ENCODE peak calls at places on chromosomes 2 and 18, in seven cellular contexts. One of them, this sample, is unnamed.

GRCh38 chr2:162198239-162198638 is 45.0 kb downstream of the FAP start:
- DNase-seq in AG04449: no peak
- DNase-seq in PC-9: no peak
- DNase-seq in cardiac muscle cell: no peak
- DNase-seq in neural progenitor cell: peak; percentile 29
- DNase-seq in lower leg skin: no peak
- DNase-seq in mesothelial cell of epicardium: no peak
- DNase-seq in this sample: no peak

GRCh38 chr2:3461781-3462492 is 57.4 kb downstream of the ADI1 start:
- DNase-seq in AG04449: no peak
- DNase-seq in PC-9: peak; percentile 41
- DNase-seq in cardiac muscle cell: peak; percentile 60
- DNase-seq in neural progenitor cell: peak; percentile 50
- DNase-seq in lower leg skin: peak; percentile 77
- DNase-seq in mesothelial cell of epicardium: no peak
- DNase-seq in this sample: no peak

GRCh38 chr2:62038980-62039771 is 133.7 kb downstream of the COMMD1 start:
- DNase-seq in AG04449: peak; percentile 14
- DNase-seq in PC-9: no peak
- DNase-seq in cardiac muscle cell: no peak
- DNase-seq in neural progenitor cell: no peak
- DNase-seq in lower leg skin: no peak
- DNase-seq in mesothelial cell of epicardium: no peak
- DNase-seq in this sample: no peak

GRCh38 chr2:42792087-42792582 is 248 bp downstream of the HAAO start:
- DNase-seq in AG04449: no peak
- DNase-seq in PC-9: no peak
- DNase-seq in cardiac muscle cell: no peak
- DNase-seq in neural progenitor cell: no peak
- DNase-seq in lower leg skin: no peak
- DNase-seq in mesothelial cell of epicardium: no peak
- DNase-seq in this sample: no peak

GRCh38 chr2:61436092-61436491 is 34.8 kb downstream of the USP34 start:
- DNase-seq in AG04449: no peak
- DNase-seq in PC-9: no peak
- DNase-seq in cardiac muscle cell: no peak
- DNase-seq in neural progenitor cell: no peak
- DNase-seq in lower leg skin: peak; percentile 58
- DNase-seq in mesothelial cell of epicardium: no peak
- DNase-seq in this sample: no peak

GRCh38 chr2:127610561-127610960 is 35.4 kb upstream of the GPR17 start:
- DNase-seq in AG04449: no peak
- DNase-seq in PC-9: no peak
- DNase-seq in cardiac muscle cell: no peak
- DNase-seq in neural progenitor cell: no peak
- DNase-seq in lower leg skin: peak; percentile 68
- DNase-seq in mesothelial cell of epicardium: peak; percentile 14
- DNase-seq in this sample: no peak

GRCh38 chr2:8389373-8390108 is 292.3 kb upstream of the ID2 start:
- DNase-seq in AG04449: no peak
- DNase-seq in PC-9: no peak
- DNase-seq in cardiac muscle cell: no peak
- DNase-seq in neural progenitor cell: no peak
- DNase-seq in lower leg skin: no peak
- DNase-seq in mesothelial cell of epicardium: no peak
- DNase-seq in this sample: no peak

GRCh38 chr2:133241231-133241575 is 327.1 kb downstream of the NCKAP5 start:
- DNase-seq in AG04449: peak; percentile 47
- DNase-seq in PC-9: no peak
- DNase-seq in cardiac muscle cell: no peak
- DNase-seq in neural progenitor cell: no peak
- DNase-seq in lower leg skin: no peak
- DNase-seq in mesothelial cell of epicardium: no peak
- DNase-seq in this sample: no peak

GRCh38 chr2:221833972-221834371 is 261.9 kb upstream of the EPHA4 start:
- DNase-seq in AG04449: no peak
- DNase-seq in PC-9: peak; percentile 61
- DNase-seq in cardiac muscle cell: no peak
- DNase-seq in neural progenitor cell: no peak
- DNase-seq in lower leg skin: no peak
- DNase-seq in mesothelial cell of epicardium: no peak
- DNase-seq in this sample: no peak

GRCh38 chr2:239369631-239370161 is 31.1 kb downstream of the HDAC4 start:
- DNase-seq in AG04449: peak; percentile 12
- DNase-seq in PC-9: no peak
- DNase-seq in cardiac muscle cell: no peak
- DNase-seq in neural progenitor cell: no peak
- DNase-seq in lower leg skin: peak; percentile 85
- DNase-seq in mesothelial cell of epicardium: no peak
- DNase-seq in this sample: no peak

GRCh38 chr2:33730801-33731200 is 131.7 kb upstream of the FAM98A start:
- DNase-seq in AG04449: no peak
- DNase-seq in PC-9: no peak
- DNase-seq in cardiac muscle cell: no peak
- DNase-seq in neural progenitor cell: no peak
- DNase-seq in lower leg skin: no peak
- DNase-seq in mesothelial cell of epicardium: no peak
- DNase-seq in this sample: no peak

GRCh38 chr2:217820066-217820819 is 182.6 kb downstream of the TNS1 start:
- DNase-seq in AG04449: no peak
- DNase-seq in PC-9: no peak
- DNase-seq in cardiac muscle cell: no peak
- DNase-seq in neural progenitor cell: peak; percentile 90
- DNase-seq in lower leg skin: no peak
- DNase-seq in mesothelial cell of epicardium: no peak
- DNase-seq in this sample: no peak

GRCh38 chr2:30145826-30146336 is 926 bp upstream of the YPEL5 start:
- DNase-seq in AG04449: no peak
- DNase-seq in PC-9: peak; percentile 48
- DNase-seq in cardiac muscle cell: no peak
- DNase-seq in neural progenitor cell: no peak
- DNase-seq in lower leg skin: no peak
- DNase-seq in mesothelial cell of epicardium: no peak
- DNase-seq in this sample: no peak

GRCh38 chr18:71398530-71398929 is 1109.7 kb downstream of the SOCS6 start:
- DNase-seq in AG04449: no peak
- DNase-seq in PC-9: no peak
- DNase-seq in cardiac muscle cell: peak; percentile 72
- DNase-seq in neural progenitor cell: peak; percentile 78
- DNase-seq in lower leg skin: no peak
- DNase-seq in mesothelial cell of epicardium: no peak
- DNase-seq in this sample: peak; percentile 30

GRCh38 chr2:62102402-62102920 is 93.5 kb upstream of the B3GNT2 start:
- DNase-seq in AG04449: no peak
- DNase-seq in PC-9: no peak
- DNase-seq in cardiac muscle cell: no peak
- DNase-seq in neural progenitor cell: no peak
- DNase-seq in lower leg skin: no peak
- DNase-seq in mesothelial cell of epicardium: no peak
- DNase-seq in this sample: no peak

GRCh38 chr2:100730290-100730868 is 89.6 kb upstream of the NPAS2 start:
- DNase-seq in AG04449: no peak
- DNase-seq in PC-9: peak; percentile 72
- DNase-seq in cardiac muscle cell: peak; percentile 61
- DNase-seq in neural progenitor cell: peak; percentile 77
- DNase-seq in lower leg skin: no peak
- DNase-seq in mesothelial cell of epicardium: no peak
- DNase-seq in this sample: no peak

GRCh38 chr18:59189746-59190145 is 30.2 kb upstream of the GRP start:
- DNase-seq in AG04449: no peak
- DNase-seq in PC-9: no peak
- DNase-seq in cardiac muscle cell: no peak
- DNase-seq in neural progenitor cell: no peak
- DNase-seq in lower leg skin: no peak
- DNase-seq in mesothelial cell of epicardium: no peak
- DNase-seq in this sample: no peak

GRCh38 chr2:217905906-217906305 is 96.9 kb downstream of the TNS1 start:
- DNase-seq in AG04449: no peak
- DNase-seq in PC-9: no peak
- DNase-seq in cardiac muscle cell: no peak
- DNase-seq in neural progenitor cell: no peak
- DNase-seq in lower leg skin: no peak
- DNase-seq in mesothelial cell of epicardium: no peak
- DNase-seq in this sample: no peak

GRCh38 chr2:239275037-239275685 is 125.7 kb downstream of the HDAC4 start:
- DNase-seq in AG04449: peak; percentile 95
- DNase-seq in PC-9: peak; percentile 97
- DNase-seq in cardiac muscle cell: no peak
- DNase-seq in neural progenitor cell: no peak
- DNase-seq in lower leg skin: peak; percentile 98
- DNase-seq in mesothelial cell of epicardium: no peak
- DNase-seq in this sample: no peak

GRCh38 chr2:101253013-101253712 is 477 bp downstream of the CNOT11 start:
- DNase-seq in AG04449: no peak
- DNase-seq in PC-9: peak; percentile 67
- DNase-seq in cardiac muscle cell: peak; percentile 68
- DNase-seq in neural progenitor cell: peak; percentile 72
- DNase-seq in lower leg skin: peak; percentile 91
- DNase-seq in mesothelial cell of epicardium: no peak
- DNase-seq in this sample: peak; percentile 48

DNA sequence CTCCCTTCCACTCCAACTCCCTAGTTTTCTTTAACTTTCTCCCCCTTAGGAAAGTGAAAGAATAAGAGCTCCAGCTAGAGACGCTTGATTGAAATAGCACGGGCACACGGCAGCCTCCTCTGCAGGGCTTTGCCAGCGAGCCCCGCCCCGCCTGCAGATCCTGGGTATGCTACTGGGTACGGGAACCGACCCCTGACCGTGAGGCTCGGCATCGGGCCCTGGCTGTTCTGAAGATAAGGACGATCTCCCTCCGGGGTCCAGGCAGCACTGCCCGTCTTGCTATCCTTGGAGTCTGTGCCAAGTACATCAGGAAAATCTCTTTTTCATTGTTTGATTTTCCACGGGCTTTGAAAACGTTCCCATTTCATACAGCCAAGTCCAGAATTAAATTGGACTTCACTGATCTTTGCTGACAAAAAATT is 284.5 kb downstream of the MTX2 start:
- DNase-seq in AG04449: no peak
- DNase-seq in PC-9: peak; percentile 46
- DNase-seq in cardiac muscle cell: peak; percentile 58
- DNase-seq in neural progenitor cell: peak; percentile 36
- DNase-seq in lower leg skin: peak; percentile 91
- DNase-seq in mesothelial cell of epicardium: no peak
- DNase-seq in this sample: no peak
- TF ChIP-seq CTCF in AG04449: peak; percentile 35
- TF ChIP-seq CTCF in PC-9: no peak
- TF ChIP-seq CTCF in cardiac muscle cell: no peak
- TF ChIP-seq CTCF in neural progenitor cell: no peak
- TF ChIP-seq CTCF in lower leg skin: no peak
- TF ChIP-seq CTCF in mesothelial cell of epicardium: no peak
- TF ChIP-seq CTCF in this sample: no peak

GRCh38 chr2:219490186-219490585 is 8.5 kb upstream of the GMPPA start:
- DNase-seq in AG04449: no peak
- DNase-seq in PC-9: no peak
- DNase-seq in cardiac muscle cell: no peak
- DNase-seq in neural progenitor cell: no peak
- DNase-seq in lower leg skin: no peak
- DNase-seq in mesothelial cell of epicardium: no peak
- DNase-seq in this sample: no peak
- TF ChIP-seq CTCF in AG04449: no peak
- TF ChIP-seq CTCF in PC-9: no peak
- TF ChIP-seq CTCF in cardiac muscle cell: peak; percentile 6
- TF ChIP-seq CTCF in neural progenitor cell: peak; percentile 33
- TF ChIP-seq CTCF in lower leg skin: no peak
- TF ChIP-seq CTCF in mesothelial cell of epicardium: no peak
- TF ChIP-seq CTCF in this sample: no peak

GRCh38 chr2:25335971-25336370 is 5.8 kb downstream of the DNMT3A start:
- DNase-seq in AG04449: no peak
- DNase-seq in PC-9: no peak
- DNase-seq in cardiac muscle cell: no peak
- DNase-seq in neural progenitor cell: no peak
- DNase-seq in lower leg skin: no peak
- DNase-seq in mesothelial cell of epicardium: no peak
- DNase-seq in this sample: no peak

GRCh38 chr2:25338401-25338800 is 3.3 kb downstream of the DNMT3A start:
- DNase-seq in AG04449: no peak
- DNase-seq in PC-9: no peak
- DNase-seq in cardiac muscle cell: no peak
- DNase-seq in neural progenitor cell: no peak
- DNase-seq in lower leg skin: no peak
- DNase-seq in mesothelial cell of epicardium: no peak
- DNase-seq in this sample: no peak

GRCh38 chr2:25337891-25338290 is 3.8 kb downstream of the DNMT3A start:
- DNase-seq in AG04449: no peak
- DNase-seq in PC-9: no peak
- DNase-seq in cardiac muscle cell: no peak
- DNase-seq in neural progenitor cell: no peak
- DNase-seq in lower leg skin: no peak
- DNase-seq in mesothelial cell of epicardium: no peak
- DNase-seq in this sample: no peak

GRCh38 chr2:25336446-25336845 is 5.3 kb downstream of the DNMT3A start:
- DNase-seq in AG04449: no peak
- DNase-seq in PC-9: no peak
- DNase-seq in cardiac muscle cell: no peak
- DNase-seq in neural progenitor cell: peak; percentile 56
- DNase-seq in lower leg skin: no peak
- DNase-seq in mesothelial cell of epicardium: no peak
- DNase-seq in this sample: no peak

DNA sequence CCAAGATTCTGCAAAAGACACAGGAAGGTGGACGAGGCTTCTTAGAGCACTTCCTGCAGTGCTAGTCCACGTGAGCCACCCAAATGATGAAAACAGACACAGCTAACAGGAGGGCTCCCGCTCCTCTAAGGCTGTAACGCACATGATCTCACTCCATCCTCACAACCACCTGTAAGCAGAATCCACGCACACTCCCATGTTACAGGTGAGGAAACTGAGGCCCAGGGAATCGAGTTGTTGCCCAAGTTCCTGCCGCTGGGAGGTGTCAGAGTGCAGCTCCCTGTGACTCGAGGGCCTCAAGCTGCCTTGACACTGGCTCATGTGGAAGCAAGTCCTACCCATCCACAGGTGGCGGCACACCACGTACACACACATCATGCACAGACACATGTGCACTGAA is 4.4 kb downstream of the DNMT3A start:
- DNase-seq in AG04449: no peak
- DNase-seq in PC-9: no peak
- DNase-seq in cardiac muscle cell: no peak
- DNase-seq in neural progenitor cell: no peak
- DNase-seq in lower leg skin: no peak
- DNase-seq in mesothelial cell of epicardium: no peak
- DNase-seq in this sample: no peak
- TF ChIP-seq CTCF in AG04449: no peak
- TF ChIP-seq CTCF in PC-9: no peak
- TF ChIP-seq CTCF in cardiac muscle cell: no peak
- TF ChIP-seq CTCF in neural progenitor cell: no peak
- TF ChIP-seq CTCF in lower leg skin: no peak
- TF ChIP-seq CTCF in mesothelial cell of epicardium: no peak
- TF ChIP-seq CTCF in this sample: no peak

DNA sequence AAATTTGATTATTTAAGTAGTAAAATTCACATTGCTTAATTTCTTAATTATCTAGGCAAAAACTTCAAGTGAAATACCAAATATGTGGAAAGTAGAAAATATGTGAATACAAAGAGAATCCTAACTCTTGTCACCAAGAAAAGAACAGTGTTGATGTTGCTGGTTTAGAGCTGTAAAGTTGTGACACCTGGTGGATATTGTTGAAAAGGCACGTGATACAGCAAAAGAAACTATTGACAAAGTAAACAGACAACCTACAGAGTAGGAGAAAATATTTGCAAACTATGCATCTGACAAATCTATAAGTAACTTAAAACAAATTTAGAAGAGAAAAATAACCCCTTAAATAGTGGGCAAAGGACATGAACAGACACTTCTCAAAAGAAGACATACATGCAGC is 25.6 kb upstream of the ZC3H15 start:
- DNase-seq in AG04449: no peak
- DNase-seq in PC-9: no peak
- DNase-seq in cardiac muscle cell: peak; percentile 3
- DNase-seq in neural progenitor cell: peak; percentile 8
- DNase-seq in lower leg skin: no peak
- DNase-seq in mesothelial cell of epicardium: no peak
- DNase-seq in this sample: no peak
- TF ChIP-seq CTCF in AG04449: peak; percentile 21
- TF ChIP-seq CTCF in PC-9: peak; percentile 58
- TF ChIP-seq CTCF in cardiac muscle cell: peak; percentile 29
- TF ChIP-seq CTCF in neural progenitor cell: peak; percentile 53
- TF ChIP-seq CTCF in lower leg skin: no peak
- TF ChIP-seq CTCF in mesothelial cell of epicardium: peak; percentile 45
- TF ChIP-seq CTCF in this sample: peak; percentile 51

This sample was measured in progenitor cell of endocrine pancreas.